ENCODE peak calls at places on chromosomes 16 and 17, in ten cellular contexts. I is transverse colon; R is naive thymus-derived CD4-positive, alpha-beta T cell; U is mesenchymal stem cell; O is pancreas; S is uterus; L is gastrocnemius medialis; F is neuronal stem cell; H is endodermal cell; C is Panc1. K is an unnamed sample.

GRCh38 chr17:44204453-44204882 is 4.8 kb upstream of the ATXN7L3 start:
- DNase-seq in I (no peak), R (no peak), U (peak; percentile 68), O (no peak), S (no peak), L (no peak), F (no peak), H (no peak), C (no peak), K (no peak)

GRCh38 chr16:83171396-83171795 is 544.6 kb downstream of the CDH13 start:
- DNase-seq in I (no peak), R (no peak), U (no peak), O (no peak), S (no peak), L (no peak), F (no peak), H (no peak), C (no peak), K (no peak)

GRCh38 chr17:81523139-81524062 is 4.8 kb upstream of the FSCN2 start:
- DNase-seq in I (no peak), R (no peak), U (peak; percentile 56), O (no peak), S (no peak), L (no peak), F (peak; percentile 70), H (peak; percentile 95), C (no peak), K (no peak)

GRCh38 chr16:19718624-19718965 is 524 bp downstream of the IQCK start:
- DNase-seq in I (no peak), R (no peak), U (peak; percentile 42), O (no peak), S (no peak), L (no peak), F (no peak), H (no peak), C (no peak), K (no peak)

GRCh38 chr16:1152651-1153259 is at the start of gene CACNA1H:
- DNase-seq in I (no peak), R (peak; percentile 86), U (no peak), O (no peak), S (peak; percentile 71), L (no peak), F (peak; percentile 68), H (peak; percentile 82), C (no peak), K (no peak)

GRCh38 chr17:83122834-83123233 is 43.4 kb downstream of the METRNL start:
- DNase-seq in I (peak; percentile 2), R (no peak), U (no peak), O (no peak), S (no peak), L (no peak), F (no peak), H (peak; percentile 46), C (no peak), K (no peak)

GRCh38 chr16:10983175-10983558 is 38.8 kb downstream of the CLEC16A start:
- DNase-seq in I (peak; percentile 31), R (no peak), U (no peak), O (no peak), S (no peak), L (no peak), F (no peak), H (no peak), C (no peak), K (no peak)

GRCh38 chr16:22977294-22977697 is 163.3 kb downstream of the HS3ST2 start:
- DNase-seq in I (no peak), R (no peak), U (no peak), O (no peak), S (no peak), L (no peak), F (no peak), H (no peak), C (peak; percentile 7), K (no peak)

GRCh38 chr17:63704259-63704576 is 4.3 kb upstream of the LIMD2 start:
- DNase-seq in I (no peak), R (no peak), U (no peak), O (no peak), S (no peak), L (no peak), F (no peak), H (no peak), C (no peak), K (no peak)

GRCh38 chr17:50097455-50097854 is 2.3 kb downstream of the PDK2 start:
- DNase-seq in I (no peak), R (no peak), U (no peak), O (no peak), S (no peak), L (no peak), F (no peak), H (no peak), C (no peak), K (no peak)

GRCh38 chr16:57299009-57299718 is 14.7 kb upstream of the PLLP start:
- DNase-seq in I (peak; percentile 50), R (no peak), U (no peak), O (peak; percentile 59), S (peak; percentile 72), L (no peak), F (no peak), H (no peak), C (no peak), K (peak; percentile 62)

GRCh38 chr17:56995776-56996175 is 17.8 kb downstream of the SCPEP1 start:
- DNase-seq in I (no peak), R (no peak), U (no peak), O (no peak), S (no peak), L (no peak), F (no peak), H (no peak), C (no peak), K (no peak)
- H3K36me3 ChIP-seq in I (no peaks in the 10 kb centered on the region), R (peaks cover 46% of the 10 kb centered on the region), U (peaks cover 70% of the 10 kb centered on the region), O (no peaks in the 10 kb centered on the region), S (no peaks in the 10 kb centered on the region), L (peaks cover 44% of the 10 kb centered on the region), F (peaks cover 1% of the 10 kb centered on the region), H (peaks cover 4% of the 10 kb centered on the region), C (no peaks in the 10 kb centered on the region), K (peaks cover 37% of the 10 kb centered on the region)

GRCh38 chr16:89921699-89922476 is 1.3 kb upstream of the TUBB3 start:
- DNase-seq in I (peak; percentile 59), R (no peak), U (peak; percentile 97), O (peak; percentile 68), S (peak; percentile 67), L (no peak), F (peak; percentile 36), H (peak; percentile 89), C (no peak), K (peak; percentile 71)
- H3K4me1 ChIP-seq in I (peaks cover 28% of the 10 kb centered on the region), R (peaks cover 20% of the 10 kb centered on the region), U (peaks cover 66% of the 10 kb centered on the region), O (peaks cover 23% of the 10 kb centered on the region), S (peaks cover 3% of the 10 kb centered on the region), L (peaks cover 33% of the 10 kb centered on the region), F (peaks cover 20% of the 10 kb centered on the region), H (no peaks in the 10 kb centered on the region), C (peaks cover 17% of the 10 kb centered on the region), K (peaks cover 25% of the 10 kb centered on the region)

GRCh38 chr17:75701288-75701687 is 20.0 kb upstream of the ITGB4 start:
- DNase-seq in I (no peak), R (no peak), U (no peak), O (no peak), S (no peak), L (no peak), F (no peak), H (no peak), C (no peak), K (no peak)

GRCh38 chr17:75703591-75703990 is 17.7 kb upstream of the ITGB4 start:
- DNase-seq in I (no peak), R (no peak), U (no peak), O (no peak), S (no peak), L (no peak), F (no peak), H (no peak), C (no peak), K (no peak)

GRCh38 chr17:75704963-75705875 is 16.0 kb upstream of the ITGB4 start:
- DNase-seq in I (no peak), R (no peak), U (no peak), O (no peak), S (no peak), L (no peak), F (no peak), H (no peak), C (no peak), K (no peak)

GRCh38 chr17:75706042-75706728 is 15.1 kb upstream of the ITGB4 start:
- DNase-seq in I (no peak), R (no peak), U (no peak), O (no peak), S (no peak), L (no peak), F (no peak), H (no peak), C (no peak), K (no peak)

GRCh38 chr17:75703191-75703590 is 18.1 kb upstream of the ITGB4 start:
- DNase-seq in I (no peak), R (no peak), U (no peak), O (no peak), S (no peak), L (no peak), F (no peak), H (no peak), C (no peak), K (no peak)
- H3K36me3 ChIP-seq in I (no peaks in the 10 kb centered on the region), R (peaks cover 97% of the 10 kb centered on the region), U (peaks cover 94% of the 10 kb centered on the region), O (peaks cover 4% of the 10 kb centered on the region), S (no peaks in the 10 kb centered on the region), L (peaks cover 79% of the 10 kb centered on the region), F (peaks cover 66% of the 10 kb centered on the region), H (peaks cover 80% of the 10 kb centered on the region), C (peaks cover 17% of the 10 kb centered on the region), K (peaks cover 83% of the 10 kb centered on the region)

GRCh38 chr17:74959826-74960738 is 12.5 kb downstream of the HID1 start:
- DNase-seq in I (no peak), R (no peak), U (no peak), O (no peak), S (no peak), L (no peak), F (no peak), H (no peak), C (no peak), K (no peak)
- H3K4me1 ChIP-seq in I (no peaks in the 10 kb centered on the region), R (peaks cover 4% of the 10 kb centered on the region), U (peaks cover 11% of the 10 kb centered on the region), O (peaks cover 3% of the 10 kb centered on the region), S (no peaks in the 10 kb centered on the region), L (no peaks in the 10 kb centered on the region), F (no peaks in the 10 kb centered on the region), H (no peaks in the 10 kb centered on the region), C (peaks cover 3% of the 10 kb centered on the region), K (no peaks in the 10 kb centered on the region)

K was measured in thoracic aorta.